ENCODE peak calls at places on chromosomes 3 and 15, in five cellular contexts. I is A549, G is K562, E is stomach, U is transverse colon. D is an unnamed sample.

GRCh38 chr3:194828126-194828525 is 142.4 kb downstream of the FAM43A start:
- DNase-seq in I (no peak), G (no peak), E (no peak), U (no peak), D (no peak)

GRCh38 chr15:82979726-82980125 is 6.3 kb upstream of the RAMAC start:
- DNase-seq in I (no peak), G (no peak), E (no peak), U (no peak), D (no peak)

GRCh38 chr3:123586131-123586530 is 1.3 kb upstream of the HACD2 start:
- DNase-seq in I (peak), G (peak), E (peak), U (peak), D (no peak)

GRCh38 chr3:14435175-14436011 is 33.0 kb downstream of the SLC6A6 start:
- DNase-seq in I (no peak), G (no peak), E (peak), U (no peak), D (no peak)

GRCh38 chr15:48644498-48644826 is 1.0 kb downstream of the FBN1 start:
- DNase-seq in I (no peak), G (no peak), E (no peak), U (no peak), D (peak)

GRCh38 chr3:63343674-63344073 is 65.6 kb downstream of the SYNPR start:
- DNase-seq in I (no peak), G (peak), E (peak), U (peak), D (peak)

GRCh38 chr3:113105980-113106379 is 105.4 kb upstream of the BOC start:
- DNase-seq in I (no peak), G (no peak), E (no peak), U (no peak), D (no peak)

GRCh38 chr15:86235667-86236066 is 156.0 kb downstream of the AGBL1 start:
- DNase-seq in I (no peak), G (no peak), E (no peak), U (no peak), D (no peak)

GRCh38 chr15:42084465-42085235 is 9.7 kb downstream of the PLA2G4D start:
- DNase-seq in I (peak), G (peak), E (peak), U (peak), D (peak)

GRCh38 chr3:23889950-23890349 is 26.8 kb downstream of the NKIRAS1 start:
- DNase-seq in I (no peak), G (no peak), E (no peak), U (no peak), D (no peak)

GRCh38 chr15:36498922-36499321 is 80.5 kb upstream of the CDIN1 start:
- DNase-seq in I (no peak), G (no peak), E (no peak), U (no peak), D (no peak)

GRCh38 chr3:38005076-38006020 is 14.8 kb downstream of the VILL start:
- DNase-seq in I (no peak), G (peak), E (peak), U (peak), D (no peak)

GRCh38 chr3:169052465-169053302 is 610.8 kb downstream of the MECOM start:
- DNase-seq in I (no peak), G (no peak), E (no peak), U (no peak), D (no peak)

GRCh38 chr3:84066920-84067319 is 891.9 kb upstream of the CADM2 start:
- DNase-seq in I (no peak), G (no peak), E (no peak), U (no peak), D (no peak)

GRCh38 chr3:146499701-146500100 is 30.3 kb upstream of the PLSCR2 start:
- DNase-seq in I (no peak), G (no peak), E (no peak), U (no peak), D (no peak)

GRCh38 chr15:66765478-66766281 is 63.6 kb downstream of the SMAD6 start:
- DNase-seq in I (peak), G (peak), E (peak), U (peak), D (no peak)

GRCh38 chr3:114231616-114232015 is 5.8 kb downstream of the ZNF80 start:
- DNase-seq in I (no peak), G (no peak), E (no peak), U (no peak), D (no peak)

GRCh38 chr3:34139566-34139965 is 341.1 kb downstream of the PDCD6IP start:
- DNase-seq in I (no peak), G (no peak), E (no peak), U (no peak), D (no peak)

GRCh38 chr3:58691997-58692396 is 25.4 kb upstream of the FAM3D start:
- DNase-seq in I (no peak), G (no peak), E (no peak), U (no peak), D (no peak)

GRCh38 chr15:99467338-99467720 is 98.5 kb upstream of the MEF2A start:
- DNase-seq in I (no peak), G (no peak), E (no peak), U (no peak), D (no peak)

GRCh38 chr3:114509756-114510155 is 215.9 kb downstream of the TIGIT start:
- DNase-seq in I (no peak), G (no peak), E (no peak), U (no peak), D (no peak)

GRCh38 chr3:95343228-95343627 is 1280.4 kb downstream of the NSUN3 start:
- DNase-seq in I (no peak), G (no peak), E (no peak), U (peak), D (no peak)

GRCh38 chr15:71921191-71921590 is 110.8 kb downstream of the NR2E3 start:
- DNase-seq in I (no peak), G (no peak), E (no peak), U (no peak), D (no peak)

GRCh38 chr3:9076985-9077384 is 113.7 kb upstream of the RAD18 start:
- DNase-seq in I (no peak), G (no peak), E (no peak), U (no peak), D (no peak)

GRCh38 chr3:108940166-108940565 is 13.5 kb downstream of the GUCA1C start:
- DNase-seq in I (no peak), G (no peak), E (no peak), U (no peak), D (no peak)

GRCh38 chr15:41205315-41205714 is 25.2 kb downstream of the EXD1 start:
- DNase-seq in I (no peak), G (no peak), E (no peak), U (no peak), D (no peak)

GRCh38 chr3:188343894-188344293 is 189.9 kb downstream of the LPP start:
- DNase-seq in I (no peak), G (no peak), E (no peak), U (no peak), D (no peak)

GRCh38 chr3:140629351-140630137 is 48.3 kb upstream of the TRIM42 start:
- DNase-seq in I (no peak), G (no peak), E (no peak), U (no peak), D (no peak)

GRCh38 chr15:27601239-27601942 is 497.7 kb downstream of the OCA2 start:
- DNase-seq in I (no peak), G (no peak), E (no peak), U (no peak), D (no peak)

GRCh38 chr3:195511136-195511535 is 32.0 kb downstream of the PPP1R2 start:
- DNase-seq in I (no peak), G (no peak), E (no peak), U (no peak), D (no peak)

GRCh38 chr3:170437151-170437550 is 18.5 kb downstream of the CLDN11 start:
- DNase-seq in I (no peak), G (no peak), E (no peak), U (no peak), D (no peak)

GRCh38 chr3:52310861-52311566 is 5.1 kb upstream of the DNAH1 start:
- DNase-seq in I (no peak), G (no peak), E (no peak), U (no peak), D (no peak)

GRCh38 chr3:186108941-186109865 is at the start of gene ETV5:
- DNase-seq in I (peak), G (peak), E (peak), U (peak), D (peak)
- TF ChIP-seq EP300 in I (no peak), G (no peak), E (no peak), U (no peak), D (no peak)

GRCh38 chr3:128190501-128190900 is 37.2 kb downstream of the EEFSEC start:
- DNase-seq in I (no peak), G (no peak), E (no peak), U (no peak), D (no peak)

GRCh38 chr3:128185630-128186447 is 32.6 kb downstream of the EEFSEC start:
- DNase-seq in I (no peak), G (no peak), E (no peak), U (no peak), D (no peak)

GRCh38 chr3:128187495-128187894 is 34.2 kb downstream of the EEFSEC start:
- DNase-seq in I (no peak), G (no peak), E (no peak), U (no peak), D (no peak)

GRCh38 chr3:128188326-128188725 is 35.0 kb downstream of the EEFSEC start:
- DNase-seq in I (no peak), G (no peak), E (no peak), U (no peak), D (no peak)

DNA sequence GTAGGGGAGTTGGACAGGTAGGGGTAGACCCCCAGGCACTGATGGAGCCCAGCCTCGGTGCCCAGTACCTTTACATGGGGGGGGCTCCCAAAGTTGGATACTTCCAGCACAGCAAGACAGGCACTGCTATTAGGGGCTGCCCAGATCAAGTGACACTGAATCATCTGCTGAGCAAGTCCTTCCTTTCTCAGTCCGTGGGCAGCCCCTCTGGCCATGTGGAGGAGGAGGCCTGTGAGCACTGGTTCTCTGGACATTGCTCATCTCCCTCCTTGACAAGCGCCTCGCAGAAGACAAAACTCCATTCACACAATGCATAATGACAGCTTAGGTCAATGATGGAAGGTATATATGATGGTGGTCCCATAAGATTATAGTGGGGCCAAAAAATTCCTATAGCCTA is 35.7 kb downstream of the EEFSEC start:
- DNase-seq in I (no peak), G (no peak), E (no peak), U (no peak), D (no peak)
- TF ChIP-seq EP300 in I (no peak), G (no peak), E (no peak), U (no peak), D (no peak)

GRCh38 chr15:69854521-69855171 is 243.1 kb downstream of the TLE3 start:
- DNase-seq in I (no peak), G (no peak), E (no peak), U (no peak), D (no peak)
- TF ChIP-seq EP300 in I (no peak), G (no peak), E (no peak), U (no peak), D (no peak)

DNA sequence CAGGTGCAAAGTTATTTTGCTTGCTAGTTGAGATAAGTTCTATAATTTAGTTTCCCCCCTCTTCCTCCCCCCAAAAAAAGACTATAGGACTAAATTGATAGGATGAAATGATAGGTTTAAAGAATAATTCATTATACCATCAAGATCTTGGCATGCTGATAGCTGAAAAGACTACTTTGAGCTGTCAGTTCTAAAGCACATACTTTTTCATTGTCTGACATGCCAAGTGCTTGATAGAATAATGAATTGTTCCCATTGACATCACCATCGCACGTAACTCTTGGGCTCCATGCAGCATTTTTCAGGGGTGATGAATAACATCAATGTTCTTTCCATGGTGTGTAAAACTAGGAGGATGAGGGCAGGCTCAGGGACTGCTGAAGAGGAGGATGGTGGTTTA is 32.3 kb upstream of the TAFA4 start:
- DNase-seq in I (no peak), G (no peak), E (no peak), U (no peak), D (no peak)
- TF ChIP-seq EP300 in I (no peak), G (no peak), E (no peak), U (no peak), D (no peak)

DNA sequence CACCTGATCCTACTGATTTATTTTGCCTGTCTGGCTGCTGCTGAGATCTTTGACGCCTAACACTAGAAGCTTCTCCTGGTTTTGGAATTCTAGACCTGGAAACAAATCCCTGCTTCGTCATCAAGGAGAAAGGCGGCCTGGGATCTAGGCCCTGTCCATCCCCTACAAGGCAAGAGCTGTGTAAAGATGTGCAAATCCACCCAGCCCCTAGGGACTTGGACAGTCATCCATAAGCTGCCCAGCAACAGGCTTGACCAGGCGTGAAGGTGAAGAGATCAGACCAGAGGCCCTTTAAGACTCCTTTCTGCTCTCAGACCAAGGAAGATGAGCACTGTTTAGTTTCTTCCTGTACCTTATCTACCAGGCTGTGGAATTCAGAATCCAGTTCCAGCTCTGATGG is 32.2 kb downstream of the SLC41A3 start:
- DNase-seq in I (no peak), G (no peak), E (no peak), U (no peak), D (no peak)
- TF ChIP-seq EP300 in I (no peak), G (no peak), E (no peak), U (no peak), D (no peak)

GRCh38 chr15:87736921-87737389 is 519.6 kb downstream of the NTRK3 start:
- DNase-seq in I (no peak), G (no peak), E (no peak), U (no peak), D (no peak)
- TF ChIP-seq EP300 in I (no peak), G (no peak), E (no peak), U (no peak), D (no peak)

DNA sequence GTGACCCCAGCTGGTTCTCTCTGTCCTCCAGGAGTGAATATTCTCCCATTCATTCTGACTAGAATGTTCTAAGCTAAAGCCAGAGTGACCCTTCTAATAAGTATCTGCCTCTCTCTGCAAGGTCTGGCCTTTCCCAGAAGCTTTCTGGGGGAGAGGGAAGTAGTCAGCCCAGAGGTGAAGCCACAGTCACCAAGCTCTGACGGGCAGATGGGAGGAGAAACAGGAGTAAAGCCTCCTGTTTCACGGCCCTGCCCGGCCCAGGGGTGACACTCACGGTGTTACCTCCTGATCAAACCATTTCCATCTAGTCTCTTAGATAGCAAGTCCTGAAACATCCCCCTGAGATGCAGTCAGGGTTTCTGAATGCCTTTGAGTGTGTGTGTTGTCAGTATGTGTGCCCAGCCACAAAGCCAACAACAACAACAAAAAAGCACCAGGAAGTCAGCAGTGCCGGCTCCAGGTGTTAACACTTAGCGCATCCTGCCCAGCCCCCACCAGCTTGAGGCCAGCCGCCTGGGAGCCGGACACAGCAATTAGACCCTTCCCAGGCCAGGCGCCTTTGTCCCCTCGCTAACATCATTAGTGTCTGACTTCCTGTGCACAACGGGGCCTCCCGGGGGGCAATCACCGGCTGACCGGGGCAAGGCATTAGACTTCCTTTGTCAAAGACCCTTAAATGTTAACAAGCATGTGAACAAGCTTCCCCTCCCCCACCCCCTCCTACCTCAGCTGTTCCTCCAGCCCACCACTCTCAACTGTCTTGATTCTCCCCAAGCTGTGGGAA is 34.5 kb downstream of the IL17RD start:
- DNase-seq in I (no peak), G (no peak), E (no peak), U (no peak), D (no peak)
- TF ChIP-seq EP300 in I (no peak), G (no peak), E (no peak), U (no peak), D (no peak)